ENCODE peak calls at places on chromosome 14, in eight cellular contexts. One of them, this sample, is unnamed.

GRCh38 chr14:100789460-100790417 is 36.2 kb upstream of the MEG3 start:
- DNase-seq in kidney: no peak
- DNase-seq in NT2/D1: no peak
- DNase-seq in PC-9: no peak
- DNase-seq in choroid plexus epithelial cell: no peak
- DNase-seq in thoracic aorta: no peak
- DNase-seq in neuronal stem cell: no peak
- DNase-seq in dorsolateral prefrontal cortex: no peak
- DNase-seq in this sample: no peak

GRCh38 chr14:105495101-105495989 is 4.3 kb downstream of the TEDC1 start:
- DNase-seq in kidney: peak
- DNase-seq in NT2/D1: no peak
- DNase-seq in choroid plexus epithelial cell: no peak
- DNase-seq in dorsolateral prefrontal cortex: no peak
- DNase-seq in thoracic aorta: no peak
- DNase-seq in neuronal stem cell: no peak
- DNase-seq in PC-9: no peak
- DNase-seq in this sample: no peak

GRCh38 chr14:89912667-89913211 is 41.8 kb downstream of the EFCAB11 start:
- DNase-seq in choroid plexus epithelial cell: peak
- DNase-seq in thoracic aorta: peak
- DNase-seq in PC-9: no peak
- DNase-seq in NT2/D1: peak
- DNase-seq in dorsolateral prefrontal cortex: peak
- DNase-seq in neuronal stem cell: peak
- DNase-seq in kidney: no peak
- DNase-seq in this sample: peak

GRCh38 chr14:41986726-41987125 is 380.1 kb downstream of the LRFN5 start:
- DNase-seq in choroid plexus epithelial cell: peak
- DNase-seq in dorsolateral prefrontal cortex: no peak
- DNase-seq in neuronal stem cell: no peak
- DNase-seq in PC-9: no peak
- DNase-seq in NT2/D1: no peak
- DNase-seq in kidney: no peak
- DNase-seq in thoracic aorta: no peak
- DNase-seq in this sample: peak

GRCh38 chr14:58073516-58073915 is 78.5 kb downstream of the ARMH4 start:
- DNase-seq in kidney: no peak
- DNase-seq in dorsolateral prefrontal cortex: no peak
- DNase-seq in neuronal stem cell: no peak
- DNase-seq in thoracic aorta: no peak
- DNase-seq in NT2/D1: no peak
- DNase-seq in PC-9: no peak
- DNase-seq in choroid plexus epithelial cell: no peak
- DNase-seq in this sample: no peak

GRCh38 chr14:73591690-73592448 is at the start of gene ACOT4:
- DNase-seq in NT2/D1: no peak
- DNase-seq in dorsolateral prefrontal cortex: no peak
- DNase-seq in neuronal stem cell: no peak
- DNase-seq in thoracic aorta: no peak
- DNase-seq in PC-9: peak
- DNase-seq in kidney: peak
- DNase-seq in choroid plexus epithelial cell: peak
- DNase-seq in this sample: no peak

GRCh38 chr14:103520269-103520656 is 2.4 kb downstream of the CKB start:
- DNase-seq in PC-9: no peak
- DNase-seq in NT2/D1: no peak
- DNase-seq in kidney: peak
- DNase-seq in dorsolateral prefrontal cortex: no peak
- DNase-seq in neuronal stem cell: no peak
- DNase-seq in thoracic aorta: no peak
- DNase-seq in choroid plexus epithelial cell: no peak
- DNase-seq in this sample: no peak

GRCh38 chr14:32576088-32576795 is 247.1 kb downstream of the AKAP6 start:
- DNase-seq in dorsolateral prefrontal cortex: peak
- DNase-seq in NT2/D1: peak
- DNase-seq in thoracic aorta: no peak
- DNase-seq in PC-9: peak
- DNase-seq in kidney: no peak
- DNase-seq in choroid plexus epithelial cell: peak
- DNase-seq in neuronal stem cell: peak
- DNase-seq in this sample: peak

GRCh38 chr14:55749201-55749812 is 169.3 kb downstream of the KTN1 start:
- DNase-seq in PC-9: peak
- DNase-seq in thoracic aorta: no peak
- DNase-seq in neuronal stem cell: no peak
- DNase-seq in dorsolateral prefrontal cortex: no peak
- DNase-seq in NT2/D1: no peak
- DNase-seq in kidney: no peak
- DNase-seq in choroid plexus epithelial cell: peak
- DNase-seq in this sample: peak

GRCh38 chr14:85536835-85537195 is 6.9 kb downstream of the FLRT2 start:
- DNase-seq in thoracic aorta: no peak
- DNase-seq in PC-9: no peak
- DNase-seq in dorsolateral prefrontal cortex: no peak
- DNase-seq in NT2/D1: no peak
- DNase-seq in choroid plexus epithelial cell: peak
- DNase-seq in kidney: no peak
- DNase-seq in neuronal stem cell: no peak
- DNase-seq in this sample: peak

GRCh38 chr14:85542623-85543022 is 12.7 kb downstream of the FLRT2 start:
- DNase-seq in NT2/D1: no peak
- DNase-seq in dorsolateral prefrontal cortex: no peak
- DNase-seq in thoracic aorta: no peak
- DNase-seq in choroid plexus epithelial cell: peak
- DNase-seq in PC-9: no peak
- DNase-seq in neuronal stem cell: no peak
- DNase-seq in kidney: no peak
- DNase-seq in this sample: no peak

GRCh38 chr14:85537526-85537925 is 7.6 kb downstream of the FLRT2 start:
- DNase-seq in choroid plexus epithelial cell: no peak
- DNase-seq in dorsolateral prefrontal cortex: no peak
- DNase-seq in neuronal stem cell: no peak
- DNase-seq in NT2/D1: no peak
- DNase-seq in kidney: no peak
- DNase-seq in thoracic aorta: no peak
- DNase-seq in PC-9: no peak
- DNase-seq in this sample: no peak

GRCh38 chr14:85538636-85539035 is 8.7 kb downstream of the FLRT2 start:
- DNase-seq in PC-9: no peak
- DNase-seq in thoracic aorta: no peak
- DNase-seq in choroid plexus epithelial cell: no peak
- DNase-seq in neuronal stem cell: no peak
- DNase-seq in dorsolateral prefrontal cortex: no peak
- DNase-seq in NT2/D1: no peak
- DNase-seq in kidney: no peak
- DNase-seq in this sample: no peak

GRCh38 chr14:85539510-85539909 is 9.6 kb downstream of the FLRT2 start:
- DNase-seq in PC-9: no peak
- DNase-seq in choroid plexus epithelial cell: no peak
- DNase-seq in dorsolateral prefrontal cortex: no peak
- DNase-seq in kidney: no peak
- DNase-seq in NT2/D1: no peak
- DNase-seq in thoracic aorta: no peak
- DNase-seq in neuronal stem cell: no peak
- DNase-seq in this sample: no peak
- H3K4me3 ChIP-seq in PC-9: no peak
- H3K4me3 ChIP-seq in choroid plexus epithelial cell: no peak
- H3K4me3 ChIP-seq in dorsolateral prefrontal cortex: no peak
- H3K4me3 ChIP-seq in kidney: no peak
- H3K4me3 ChIP-seq in NT2/D1: no peak
- H3K4me3 ChIP-seq in thoracic aorta: no peak
- H3K4me3 ChIP-seq in neuronal stem cell: no peak
- H3K4me3 ChIP-seq in this sample: no peak

DNA sequence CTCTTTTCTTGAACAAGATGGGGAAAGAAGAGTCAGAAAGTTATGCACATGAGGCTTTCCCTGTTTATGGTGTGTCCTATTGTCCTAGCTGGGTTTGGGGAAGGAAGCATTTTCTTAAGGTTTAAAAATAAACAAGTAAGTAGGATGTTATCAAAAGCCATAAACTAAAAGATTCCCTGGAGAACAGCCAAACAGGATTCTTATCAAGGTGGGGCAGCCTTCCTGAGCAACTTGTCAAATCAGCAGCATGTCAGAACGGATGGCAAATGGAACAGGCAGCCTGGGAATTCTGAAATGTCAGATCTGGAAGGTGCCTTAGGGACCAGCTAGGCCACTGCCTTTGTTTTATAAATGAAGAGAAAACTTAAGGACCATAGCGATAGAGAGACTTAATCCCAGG is 152.2 kb upstream of the RGS6 start:
- DNase-seq in NT2/D1: no peak
- DNase-seq in neuronal stem cell: no peak
- DNase-seq in kidney: no peak
- DNase-seq in PC-9: no peak
- DNase-seq in thoracic aorta: no peak
- DNase-seq in dorsolateral prefrontal cortex: no peak
- DNase-seq in choroid plexus epithelial cell: no peak
- DNase-seq in this sample: no peak
- H3K4me3 ChIP-seq in NT2/D1: no peak
- H3K4me3 ChIP-seq in neuronal stem cell: no peak
- H3K4me3 ChIP-seq in kidney: no peak
- H3K4me3 ChIP-seq in PC-9: no peak
- H3K4me3 ChIP-seq in thoracic aorta: no peak
- H3K4me3 ChIP-seq in dorsolateral prefrontal cortex: no peak
- H3K4me3 ChIP-seq in choroid plexus epithelial cell: no peak
- H3K4me3 ChIP-seq in this sample: no peak

GRCh38 chr14:92686763-92687427 is 61.5 kb downstream of the LGMN start:
- DNase-seq in PC-9: peak
- DNase-seq in kidney: peak
- DNase-seq in thoracic aorta: no peak
- DNase-seq in choroid plexus epithelial cell: peak
- DNase-seq in dorsolateral prefrontal cortex: peak
- DNase-seq in NT2/D1: peak
- DNase-seq in neuronal stem cell: peak
- DNase-seq in this sample: peak
- H3K4me3 ChIP-seq in PC-9: no peak
- H3K4me3 ChIP-seq in kidney: no peak
- H3K4me3 ChIP-seq in thoracic aorta: peak
- H3K4me3 ChIP-seq in choroid plexus epithelial cell: peak
- H3K4me3 ChIP-seq in dorsolateral prefrontal cortex: peak
- H3K4me3 ChIP-seq in NT2/D1: peak
- H3K4me3 ChIP-seq in neuronal stem cell: peak
- H3K4me3 ChIP-seq in this sample: no peak

GRCh38 chr14:61430066-61430757 is 108.8 kb downstream of the PRKCH start:
- DNase-seq in neuronal stem cell: no peak
- DNase-seq in choroid plexus epithelial cell: no peak
- DNase-seq in NT2/D1: no peak
- DNase-seq in PC-9: no peak
- DNase-seq in thoracic aorta: no peak
- DNase-seq in dorsolateral prefrontal cortex: no peak
- DNase-seq in kidney: no peak
- DNase-seq in this sample: no peak
- H3K4me3 ChIP-seq in neuronal stem cell: no peak
- H3K4me3 ChIP-seq in choroid plexus epithelial cell: no peak
- H3K4me3 ChIP-seq in NT2/D1: no peak
- H3K4me3 ChIP-seq in PC-9: no peak
- H3K4me3 ChIP-seq in thoracic aorta: no peak
- H3K4me3 ChIP-seq in dorsolateral prefrontal cortex: no peak
- H3K4me3 ChIP-seq in kidney: no peak
- H3K4me3 ChIP-seq in this sample: no peak

DNA sequence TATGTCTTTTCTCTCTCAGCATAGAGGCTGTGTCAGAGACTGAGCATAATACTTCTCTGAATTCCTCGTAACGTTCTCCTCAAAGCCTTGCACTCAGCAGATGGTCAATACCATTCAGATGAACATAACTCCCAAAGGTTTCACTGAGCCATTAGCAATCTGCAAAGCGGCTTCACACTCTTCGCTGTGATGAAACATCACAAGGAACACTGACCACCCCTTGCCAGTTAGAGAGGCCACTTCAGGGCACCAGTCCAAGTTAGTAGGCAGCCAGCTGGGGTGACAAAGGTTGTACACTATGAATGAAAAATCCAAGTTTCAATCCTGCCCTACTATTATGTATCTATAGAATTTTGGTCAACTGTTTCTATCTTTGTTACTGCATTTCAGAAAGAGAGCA is 30.2 kb upstream of the STON2 start:
- DNase-seq in PC-9: no peak
- DNase-seq in choroid plexus epithelial cell: no peak
- DNase-seq in dorsolateral prefrontal cortex: no peak
- DNase-seq in neuronal stem cell: no peak
- DNase-seq in NT2/D1: no peak
- DNase-seq in thoracic aorta: no peak
- DNase-seq in kidney: no peak
- DNase-seq in this sample: no peak
- H3K4me3 ChIP-seq in PC-9: no peak
- H3K4me3 ChIP-seq in choroid plexus epithelial cell: no peak
- H3K4me3 ChIP-seq in dorsolateral prefrontal cortex: no peak
- H3K4me3 ChIP-seq in neuronal stem cell: no peak
- H3K4me3 ChIP-seq in NT2/D1: no peak
- H3K4me3 ChIP-seq in thoracic aorta: no peak
- H3K4me3 ChIP-seq in kidney: no peak
- H3K4me3 ChIP-seq in this sample: no peak